ENCODE peak calls at places on chromosomes 12 and 14, in five cellular contexts. D is hypothalamus, W is NCI-H2107, K is brain microvascular endothelial cell, U is mammary epithelial cell. I is an unnamed sample.

GRCh38 chr12:913919-914718 is 35.4 kb downstream of the RAD52 start:
- DNase-seq in U (peak), D (no peak), K (peak), W (no peak), I (no peak)

GRCh38 chr14:103330536-103330935 is 3.5 kb upstream of the EIF5 start:
- DNase-seq in K (no peak), W (no peak), U (no peak), D (no peak), I (no peak)

GRCh38 chr12:96225003-96225855 is 31.1 kb downstream of the ELK3 start:
- DNase-seq in U (no peak), D (no peak), W (peak), K (no peak), I (peak)

GRCh38 chr12:70497508-70497907 is 131.4 kb downstream of the KCNMB4 start:
- DNase-seq in W (no peak), D (no peak), U (no peak), K (no peak), I (no peak)

GRCh38 chr12:114933428-114934160 is 249.6 kb upstream of the TBX3 start:
- DNase-seq in W (no peak), U (peak), K (peak), D (no peak), I (no peak)

GRCh38 chr14:104786091-104786586 is 9.4 kb downstream of the AKT1 start:
- DNase-seq in W (no peak), U (no peak), D (no peak), K (no peak), I (no peak)

GRCh38 chr14:98103705-98104104 is 1168.3 kb downstream of the BCL11B start:
- DNase-seq in W (no peak), U (no peak), D (no peak), K (no peak), I (no peak)

GRCh38 chr14:103724116-103724515 is 8.5 kb downstream of the ZFYVE21 start:
- DNase-seq in W (no peak), D (no peak), K (peak), U (no peak), I (peak)

GRCh38 chr12:108833355-108833733 is 24.0 kb downstream of the SSH1 start:
- DNase-seq in U (peak), W (no peak), K (peak), D (no peak), I (peak)

GRCh38 chr14:94914191-94914590 is 144.3 kb upstream of the GSC start:
- DNase-seq in W (no peak), U (no peak), D (no peak), K (no peak), I (no peak)

GRCh38 chr14:69069020-69069421 is 83.9 kb downstream of the DCAF5 start:
- DNase-seq in U (no peak), W (no peak), K (peak), D (no peak), I (no peak)

GRCh38 chr14:85426068-85426935 is 103.6 kb upstream of the FLRT2 start:
- DNase-seq in U (no peak), K (no peak), D (no peak), W (no peak), I (no peak)

GRCh38 chr12:41521872-41522379 is 333.8 kb downstream of the PDZRN4 start:
- DNase-seq in D (no peak), W (no peak), K (peak), U (peak), I (no peak)

GRCh38 chr12:88562846-88563582 is 17.3 kb downstream of the KITLG start:
- DNase-seq in U (peak), D (no peak), W (no peak), K (peak), I (no peak)

GRCh38 chr12:69676257-69677012 is 22.7 kb downstream of the BEST3 start:
- DNase-seq in D (no peak), U (no peak), W (no peak), K (no peak), I (no peak)

GRCh38 chr14:68135566-68135965 is 316.0 kb downstream of the RAD51B start:
- DNase-seq in D (no peak), K (no peak), U (no peak), W (no peak), I (no peak)

GRCh38 chr12:65853489-65854157 is 29.3 kb downstream of the HMGA2 start:
- DNase-seq in W (no peak), D (no peak), U (no peak), K (peak), I (no peak)

GRCh38 chr12:48002179-48002601 is 2.1 kb downstream of the COL2A1 start:
- DNase-seq in U (peak), W (no peak), K (no peak), D (no peak), I (no peak)

GRCh38 chr14:64801800-64802199 is 77.9 kb downstream of the SPTB start:
- DNase-seq in W (no peak), D (no peak), U (no peak), K (peak), I (no peak)

GRCh38 chr12:39586811-39587210 is 32.8 kb downstream of the ABCD2 start:
- DNase-seq in U (no peak), W (no peak), D (no peak), K (no peak), I (no peak)

GRCh38 chr12:79347852-79348251 is 342.9 kb downstream of the PAWR start:
- DNase-seq in U (no peak), K (no peak), W (no peak), D (no peak), I (no peak)

GRCh38 chr12:110270125-110270962 is 10.7 kb upstream of the ATP2A2 start:
- DNase-seq in U (peak), W (peak), D (no peak), K (peak), I (peak)

GRCh38 chr12:42508913-42509312 is 80.6 kb downstream of the PRICKLE1 start:
- DNase-seq in K (no peak), U (no peak), D (no peak), W (no peak), I (no peak)

GRCh38 chr12:1282670-1283361 is 291.8 kb downstream of the ERC1 start:
- DNase-seq in D (no peak), K (no peak), W (no peak), U (no peak), I (peak)

GRCh38 chr14:87109271-87109670 is 883.7 kb downstream of the GALC start:
- DNase-seq in K (no peak), U (no peak), W (no peak), D (no peak), I (no peak)

GRCh38 chr12:114408881-114409795 is 3.2 kb upstream of the TBX5 start:
- DNase-seq in K (no peak), W (no peak), D (no peak), U (no peak), I (peak)

GRCh38 chr14:39107624-39108023 is 4.6 kb upstream of the SEC23A start:
- DNase-seq in K (no peak), D (no peak), U (peak), W (peak), I (no peak)

GRCh38 chr14:26597136-26598080 is at the start of gene NOVA1:
- DNase-seq in D (peak), W (no peak), K (peak), U (no peak), I (peak)

GRCh38 chr12:15979096-15980091 is 68.3 kb downstream of the DERA start:
- DNase-seq in D (no peak), U (peak), K (peak), W (no peak), I (peak)

GRCh38 chr12:117641885-117642284 is 280.5 kb upstream of the NOS1 start:
- DNase-seq in W (no peak), D (no peak), K (no peak), U (no peak), I (no peak)

GRCh38 chr12:15837141-15837781 is 44.9 kb upstream of the STRAP start:
- DNase-seq in U (no peak), D (no peak), W (no peak), K (no peak), I (no peak)

GRCh38 chr12:42473130-42473529 is 116.4 kb downstream of the PRICKLE1 start:
- DNase-seq in U (peak), K (peak), W (no peak), D (no peak), I (no peak)

GRCh38 chr14:79265366-79265765 is 945.9 kb downstream of the DIO2 start:
- DNase-seq in W (no peak), D (no peak), U (peak), K (peak), I (no peak)

GRCh38 chr12:6335451-6336078 is 6.3 kb downstream of the TNFRSF1A start:
- DNase-seq in D (no peak), W (no peak), U (peak), K (peak), I (peak)

GRCh38 chr14:92986254-92987147 is 63.6 kb downstream of the CHGA start:
- DNase-seq in W (no peak), U (no peak), D (peak), K (peak), I (no peak)

GRCh38 chr12:54959291-54960018 is 25.1 kb downstream of the TESPA1 start:
- DNase-seq in K (no peak), U (no peak), W (no peak), D (no peak), I (no peak)

GRCh38 chr12:6961695-6962284 is 8.7 kb downstream of the PHB2 start:
- DNase-seq in W (peak), K (peak), U (peak), D (no peak), I (peak)

I was measured in left ventricle myocardium superior.